ENCODE peak calls at places on chromosomes 1 and 21, in seven cellular contexts. One of them, this sample, is unnamed.

GRCh38 chr1:60265560-60266535 is 192.3 kb upstream of the C1orf87 start:
- DNase-seq in cardiac fibroblast: peak
- DNase-seq in ELR: peak
- DNase-seq in AG08395: peak
- DNase-seq in heart left ventricle: no peak
- DNase-seq in globus pallidus: no peak
- DNase-seq in NCI-H146: no peak
- DNase-seq in this sample: peak

GRCh38 chr1:8747879-8748825 is 69.3 kb downstream of the RERE start:
- DNase-seq in cardiac fibroblast: no peak
- DNase-seq in ELR: no peak
- DNase-seq in AG08395: no peak
- DNase-seq in heart left ventricle: no peak
- DNase-seq in globus pallidus: no peak
- DNase-seq in NCI-H146: no peak
- DNase-seq in this sample: peak

GRCh38 chr1:197178998-197179397 is 32.5 kb upstream of the ASPM start:
- DNase-seq in cardiac fibroblast: peak
- DNase-seq in ELR: peak
- DNase-seq in AG08395: peak
- DNase-seq in heart left ventricle: no peak
- DNase-seq in globus pallidus: no peak
- DNase-seq in NCI-H146: no peak
- DNase-seq in this sample: no peak

GRCh38 chr1:220732621-220733020 is 15.5 kb upstream of the MTARC2 start:
- DNase-seq in cardiac fibroblast: no peak
- DNase-seq in ELR: no peak
- DNase-seq in AG08395: no peak
- DNase-seq in heart left ventricle: no peak
- DNase-seq in globus pallidus: no peak
- DNase-seq in NCI-H146: no peak
- DNase-seq in this sample: no peak

GRCh38 chr1:223515416-223515815 is 122.2 kb downstream of the CCDC185 start:
- DNase-seq in cardiac fibroblast: no peak
- DNase-seq in ELR: no peak
- DNase-seq in AG08395: no peak
- DNase-seq in heart left ventricle: no peak
- DNase-seq in globus pallidus: no peak
- DNase-seq in NCI-H146: no peak
- DNase-seq in this sample: no peak

GRCh38 chr1:5950994-5951749 is 41.1 kb downstream of the NPHP4 start:
- DNase-seq in cardiac fibroblast: no peak
- DNase-seq in ELR: no peak
- DNase-seq in AG08395: no peak
- DNase-seq in heart left ventricle: peak
- DNase-seq in globus pallidus: no peak
- DNase-seq in NCI-H146: no peak
- DNase-seq in this sample: no peak

GRCh38 chr1:100348549-100349144 is 3.7 kb upstream of the CDC14A start:
- DNase-seq in cardiac fibroblast: no peak
- DNase-seq in ELR: no peak
- DNase-seq in AG08395: no peak
- DNase-seq in heart left ventricle: no peak
- DNase-seq in globus pallidus: no peak
- DNase-seq in NCI-H146: no peak
- DNase-seq in this sample: no peak

GRCh38 chr1:21121764-21122471 is 54.8 kb downstream of the EIF4G3 start:
- DNase-seq in cardiac fibroblast: no peak
- DNase-seq in ELR: peak
- DNase-seq in AG08395: peak
- DNase-seq in heart left ventricle: no peak
- DNase-seq in globus pallidus: no peak
- DNase-seq in NCI-H146: no peak
- DNase-seq in this sample: no peak

GRCh38 chr1:155981266-155982088 is 3.1 kb upstream of the ARHGEF2 start:
- DNase-seq in cardiac fibroblast: peak
- DNase-seq in ELR: peak
- DNase-seq in AG08395: peak
- DNase-seq in heart left ventricle: peak
- DNase-seq in globus pallidus: no peak
- DNase-seq in NCI-H146: no peak
- DNase-seq in this sample: no peak

GRCh38 chr1:47893412-47893811 is 103.8 kb downstream of the TRABD2B start:
- DNase-seq in cardiac fibroblast: no peak
- DNase-seq in ELR: no peak
- DNase-seq in AG08395: no peak
- DNase-seq in heart left ventricle: no peak
- DNase-seq in globus pallidus: no peak
- DNase-seq in NCI-H146: no peak
- DNase-seq in this sample: no peak

GRCh38 chr1:220966874-220967631 is 87.8 kb downstream of the HLX start:
- DNase-seq in cardiac fibroblast: no peak
- DNase-seq in ELR: peak
- DNase-seq in AG08395: no peak
- DNase-seq in heart left ventricle: peak
- DNase-seq in globus pallidus: no peak
- DNase-seq in NCI-H146: no peak
- DNase-seq in this sample: no peak

GRCh38 chr1:27598288-27598687 is 5.7 kb downstream of the AHDC1 start:
- DNase-seq in cardiac fibroblast: peak
- DNase-seq in ELR: no peak
- DNase-seq in AG08395: peak
- DNase-seq in heart left ventricle: peak
- DNase-seq in globus pallidus: no peak
- DNase-seq in NCI-H146: no peak
- DNase-seq in this sample: no peak

GRCh38 chr1:235954306-235955283 is 87.9 kb upstream of the LYST start:
- DNase-seq in cardiac fibroblast: no peak
- DNase-seq in ELR: peak
- DNase-seq in AG08395: no peak
- DNase-seq in heart left ventricle: peak
- DNase-seq in globus pallidus: peak
- DNase-seq in NCI-H146: peak
- DNase-seq in this sample: no peak

GRCh38 chr1:110207831-110208230 is 2.3 kb upstream of the KCNC4 start:
- DNase-seq in cardiac fibroblast: peak
- DNase-seq in ELR: peak
- DNase-seq in AG08395: peak
- DNase-seq in heart left ventricle: peak
- DNase-seq in globus pallidus: peak
- DNase-seq in NCI-H146: peak
- DNase-seq in this sample: no peak

GRCh38 chr21:34630536-34631143 is 15.7 kb upstream of the RCAN1 start:
- DNase-seq in cardiac fibroblast: peak
- DNase-seq in ELR: peak
- DNase-seq in AG08395: peak
- DNase-seq in heart left ventricle: no peak
- DNase-seq in globus pallidus: peak
- DNase-seq in NCI-H146: peak
- DNase-seq in this sample: no peak

GRCh38 chr21:41045534-41046268 is 122.3 kb upstream of the BACE2 start:
- DNase-seq in cardiac fibroblast: no peak
- DNase-seq in ELR: no peak
- DNase-seq in AG08395: no peak
- DNase-seq in heart left ventricle: no peak
- DNase-seq in globus pallidus: no peak
- DNase-seq in NCI-H146: peak
- DNase-seq in this sample: no peak

GRCh38 chr1:168963596-168963995 is 142.9 kb upstream of the ATP1B1 start:
- DNase-seq in cardiac fibroblast: no peak
- DNase-seq in ELR: no peak
- DNase-seq in AG08395: no peak
- DNase-seq in heart left ventricle: no peak
- DNase-seq in globus pallidus: no peak
- DNase-seq in NCI-H146: no peak
- DNase-seq in this sample: no peak

GRCh38 chr1:29758764-29759499 is 522.6 kb downstream of the PTPRU start:
- DNase-seq in cardiac fibroblast: no peak
- DNase-seq in ELR: no peak
- DNase-seq in AG08395: no peak
- DNase-seq in heart left ventricle: no peak
- DNase-seq in globus pallidus: no peak
- DNase-seq in NCI-H146: no peak
- DNase-seq in this sample: no peak

GRCh38 chr1:41238311-41239094 is 3.6 kb downstream of the SCMH1 start:
- DNase-seq in cardiac fibroblast: no peak
- DNase-seq in ELR: peak
- DNase-seq in AG08395: no peak
- DNase-seq in heart left ventricle: no peak
- DNase-seq in globus pallidus: no peak
- DNase-seq in NCI-H146: no peak
- DNase-seq in this sample: no peak

GRCh38 chr1:160471253-160471652 is 51.8 kb downstream of the SLAMF6 start:
- DNase-seq in cardiac fibroblast: no peak
- DNase-seq in ELR: no peak
- DNase-seq in AG08395: no peak
- DNase-seq in heart left ventricle: no peak
- DNase-seq in globus pallidus: no peak
- DNase-seq in NCI-H146: no peak
- DNase-seq in this sample: no peak

This sample was measured in retinal pigment epithelial cell.